ENCODE peak calls at places on chromosomes 13 and 19, in nine cellular contexts. One of them, this sample, is unnamed.
A peak's percentile ranks its signal among the peaks of the same experiment; 100 is the strongest.

GRCh38 chr19:46717716-46718143 is 816 bp upstream of the PRKD2 start:
- DNase-seq in GM03348: no peak
- DNase-seq in cardiac fibroblast: no peak
- DNase-seq in endothelial cell: no peak
- DNase-seq in ACHN: no peak
- DNase-seq in neural progenitor cell: no peak
- DNase-seq in left ventricle myocardium inferior: no peak
- DNase-seq in lung: no peak
- DNase-seq in PC-3: no peak
- DNase-seq in this sample: no peak

GRCh38 chr13:107211073-107211472 is 643.1 kb upstream of the ARGLU1 start:
- DNase-seq in GM03348: peak; percentile 79
- DNase-seq in cardiac fibroblast: peak; percentile 83
- DNase-seq in endothelial cell: peak; percentile 80
- DNase-seq in ACHN: peak; percentile 77
- DNase-seq in neural progenitor cell: peak; percentile 89
- DNase-seq in left ventricle myocardium inferior: peak; percentile 58
- DNase-seq in lung: peak; percentile 76
- DNase-seq in PC-3: peak; percentile 88
- DNase-seq in this sample: peak; percentile 87

GRCh38 chr19:7376151-7376852 is 27.6 kb downstream of the ARHGEF18 start:
- DNase-seq in GM03348: no peak
- DNase-seq in cardiac fibroblast: no peak
- DNase-seq in endothelial cell: no peak
- DNase-seq in ACHN: no peak
- DNase-seq in neural progenitor cell: peak; percentile 44
- DNase-seq in left ventricle myocardium inferior: no peak
- DNase-seq in lung: no peak
- DNase-seq in PC-3: peak; percentile 75
- DNase-seq in this sample: peak; percentile 59

GRCh38 chr13:42329239-42329638 is 57.3 kb downstream of the AKAP11 start:
- DNase-seq in GM03348: no peak
- DNase-seq in cardiac fibroblast: no peak
- DNase-seq in endothelial cell: no peak
- DNase-seq in ACHN: no peak
- DNase-seq in neural progenitor cell: no peak
- DNase-seq in left ventricle myocardium inferior: no peak
- DNase-seq in lung: no peak
- DNase-seq in PC-3: no peak
- DNase-seq in this sample: no peak

GRCh38 chr19:56076413-56076998 is 44.6 kb downstream of the ZNF787 start:
- DNase-seq in GM03348: peak; percentile 85
- DNase-seq in cardiac fibroblast: peak; percentile 72
- DNase-seq in endothelial cell: peak; percentile 75
- DNase-seq in ACHN: peak; percentile 36
- DNase-seq in neural progenitor cell: peak; percentile 62
- DNase-seq in left ventricle myocardium inferior: no peak
- DNase-seq in lung: peak; percentile 65
- DNase-seq in PC-3: peak; percentile 81
- DNase-seq in this sample: peak; percentile 57

GRCh38 chr19:5356918-5357317 is 16.3 kb upstream of the PTPRS start:
- DNase-seq in GM03348: no peak
- DNase-seq in cardiac fibroblast: no peak
- DNase-seq in endothelial cell: no peak
- DNase-seq in ACHN: no peak
- DNase-seq in neural progenitor cell: no peak
- DNase-seq in left ventricle myocardium inferior: no peak
- DNase-seq in lung: no peak
- DNase-seq in PC-3: no peak
- DNase-seq in this sample: no peak

GRCh38 chr19:28242317-28242927 is 970.5 kb downstream of the UQCRFS1 start:
- DNase-seq in GM03348: peak; percentile 66
- DNase-seq in cardiac fibroblast: peak; percentile 58
- DNase-seq in endothelial cell: peak; percentile 58
- DNase-seq in ACHN: peak; percentile 30
- DNase-seq in neural progenitor cell: peak; percentile 67
- DNase-seq in left ventricle myocardium inferior: no peak
- DNase-seq in lung: no peak
- DNase-seq in PC-3: no peak
- DNase-seq in this sample: peak; percentile 3

GRCh38 chr13:61417171-61417570 is 1.5 kb upstream of the PCDH20 start:
- DNase-seq in GM03348: no peak
- DNase-seq in cardiac fibroblast: no peak
- DNase-seq in endothelial cell: no peak
- DNase-seq in ACHN: no peak
- DNase-seq in neural progenitor cell: no peak
- DNase-seq in left ventricle myocardium inferior: no peak
- DNase-seq in lung: no peak
- DNase-seq in PC-3: no peak
- DNase-seq in this sample: no peak

GRCh38 chr19:56271096-56271495 is 1.5 kb upstream of the EDDM13 start:
- DNase-seq in GM03348: no peak
- DNase-seq in cardiac fibroblast: no peak
- DNase-seq in endothelial cell: no peak
- DNase-seq in ACHN: no peak
- DNase-seq in neural progenitor cell: no peak
- DNase-seq in left ventricle myocardium inferior: no peak
- DNase-seq in lung: no peak
- DNase-seq in PC-3: no peak
- DNase-seq in this sample: no peak

GRCh38 chr19:35715981-35716734 is 1.6 kb upstream of the KMT2B start:
- DNase-seq in GM03348: peak; percentile 81
- DNase-seq in cardiac fibroblast: no peak
- DNase-seq in endothelial cell: peak; percentile 60
- DNase-seq in ACHN: no peak
- DNase-seq in neural progenitor cell: peak; percentile 17
- DNase-seq in left ventricle myocardium inferior: peak; percentile 70
- DNase-seq in lung: peak; percentile 59
- DNase-seq in PC-3: peak; percentile 33
- DNase-seq in this sample: no peak

GRCh38 chr13:22696433-22696832 is 484.3 kb upstream of the SGCG start:
- DNase-seq in GM03348: no peak
- DNase-seq in cardiac fibroblast: no peak
- DNase-seq in endothelial cell: peak; percentile 4
- DNase-seq in ACHN: no peak
- DNase-seq in neural progenitor cell: no peak
- DNase-seq in left ventricle myocardium inferior: no peak
- DNase-seq in lung: no peak
- DNase-seq in PC-3: no peak
- DNase-seq in this sample: no peak

GRCh38 chr13:107277911-107278310 is 710.0 kb upstream of the ARGLU1 start:
- DNase-seq in GM03348: no peak
- DNase-seq in cardiac fibroblast: no peak
- DNase-seq in endothelial cell: no peak
- DNase-seq in ACHN: no peak
- DNase-seq in neural progenitor cell: no peak
- DNase-seq in left ventricle myocardium inferior: no peak
- DNase-seq in lung: no peak
- DNase-seq in PC-3: no peak
- DNase-seq in this sample: no peak

GRCh38 chr19:41308450-41309224 is 1.3 kb upstream of the CCDC97 start:
- DNase-seq in GM03348: peak; percentile 89
- DNase-seq in cardiac fibroblast: peak; percentile 94
- DNase-seq in endothelial cell: peak; percentile 95
- DNase-seq in ACHN: peak; percentile 85
- DNase-seq in neural progenitor cell: peak; percentile 87
- DNase-seq in left ventricle myocardium inferior: peak; percentile 93
- DNase-seq in lung: peak; percentile 94
- DNase-seq in PC-3: peak; percentile 94
- DNase-seq in this sample: peak; percentile 85

GRCh38 chr19:30305346-30306060 is 66.7 kb upstream of the ZNF536 start:
- DNase-seq in GM03348: no peak
- DNase-seq in cardiac fibroblast: no peak
- DNase-seq in endothelial cell: no peak
- DNase-seq in ACHN: no peak
- DNase-seq in neural progenitor cell: no peak
- DNase-seq in left ventricle myocardium inferior: no peak
- DNase-seq in lung: no peak
- DNase-seq in PC-3: no peak
- DNase-seq in this sample: no peak

GRCh38 chr19:5827891-5828660 is 11.4 kb downstream of the FUT6 start:
- DNase-seq in GM03348: peak; percentile 94
- DNase-seq in cardiac fibroblast: peak; percentile 87
- DNase-seq in endothelial cell: peak; percentile 98
- DNase-seq in ACHN: peak; percentile 91
- DNase-seq in neural progenitor cell: peak; percentile 97
- DNase-seq in left ventricle myocardium inferior: peak; percentile 79
- DNase-seq in lung: peak; percentile 90
- DNase-seq in PC-3: peak; percentile 88
- DNase-seq in this sample: peak; percentile 89

GRCh38 chr13:99307648-99308339 is 595 bp upstream of the GPR183 start:
- DNase-seq in GM03348: peak; percentile 66
- DNase-seq in cardiac fibroblast: peak; percentile 83
- DNase-seq in endothelial cell: no peak
- DNase-seq in ACHN: peak; percentile 61
- DNase-seq in neural progenitor cell: no peak
- DNase-seq in left ventricle myocardium inferior: no peak
- DNase-seq in lung: peak; percentile 74
- DNase-seq in PC-3: peak; percentile 53
- DNase-seq in this sample: peak; percentile 91

GRCh38 chr19:38849746-38850230 is at the start of gene HNRNPL:
- DNase-seq in GM03348: peak; percentile 98
- DNase-seq in cardiac fibroblast: no peak
- DNase-seq in endothelial cell: peak; percentile 99
- DNase-seq in ACHN: no peak
- DNase-seq in neural progenitor cell: no peak
- DNase-seq in left ventricle myocardium inferior: no peak
- DNase-seq in lung: peak; percentile 99
- DNase-seq in PC-3: no peak
- DNase-seq in this sample: no peak

GRCh38 chr13:49450105-49450819 is 6.2 kb downstream of the SETDB2 start:
- DNase-seq in GM03348: no peak
- DNase-seq in cardiac fibroblast: no peak
- DNase-seq in endothelial cell: no peak
- DNase-seq in ACHN: no peak
- DNase-seq in neural progenitor cell: no peak
- DNase-seq in left ventricle myocardium inferior: no peak
- DNase-seq in lung: no peak
- DNase-seq in PC-3: no peak
- DNase-seq in this sample: no peak

GRCh38 chr19:56765107-56765506 is 75.4 kb downstream of the PEG3 start:
- DNase-seq in GM03348: no peak
- DNase-seq in cardiac fibroblast: peak; percentile 8
- DNase-seq in endothelial cell: no peak
- DNase-seq in ACHN: no peak
- DNase-seq in neural progenitor cell: no peak
- DNase-seq in left ventricle myocardium inferior: peak; percentile 74
- DNase-seq in lung: peak; percentile 55
- DNase-seq in PC-3: no peak
- DNase-seq in this sample: peak; percentile 17

GRCh38 chr13:105518086-105518485 is 1017.4 kb downstream of the EFNB2 start:
- DNase-seq in GM03348: no peak
- DNase-seq in cardiac fibroblast: peak; percentile 65
- DNase-seq in endothelial cell: no peak
- DNase-seq in ACHN: no peak
- DNase-seq in neural progenitor cell: no peak
- DNase-seq in left ventricle myocardium inferior: no peak
- DNase-seq in lung: no peak
- DNase-seq in PC-3: no peak
- DNase-seq in this sample: peak; percentile 12

GRCh38 chr19:48571378-48572162 is 19.6 kb downstream of the SULT2B1 start:
- DNase-seq in GM03348: no peak
- DNase-seq in cardiac fibroblast: no peak
- DNase-seq in endothelial cell: no peak
- DNase-seq in ACHN: no peak
- DNase-seq in neural progenitor cell: no peak
- DNase-seq in left ventricle myocardium inferior: no peak
- DNase-seq in lung: peak; percentile 69
- DNase-seq in PC-3: no peak
- DNase-seq in this sample: no peak

GRCh38 chr19:7618771-7619510 is 10.4 kb downstream of the XAB2 start:
- DNase-seq in GM03348: no peak
- DNase-seq in cardiac fibroblast: no peak
- DNase-seq in endothelial cell: no peak
- DNase-seq in ACHN: no peak
- DNase-seq in neural progenitor cell: no peak
- DNase-seq in left ventricle myocardium inferior: no peak
- DNase-seq in lung: peak; percentile 92
- DNase-seq in PC-3: peak; percentile 77
- DNase-seq in this sample: peak; percentile 36

GRCh38 chr13:74674701-74675100 is 540.5 kb upstream of the KLF12 start:
- DNase-seq in GM03348: no peak
- DNase-seq in cardiac fibroblast: no peak
- DNase-seq in endothelial cell: no peak
- DNase-seq in ACHN: no peak
- DNase-seq in neural progenitor cell: no peak
- DNase-seq in left ventricle myocardium inferior: no peak
- DNase-seq in lung: no peak
- DNase-seq in PC-3: no peak
- DNase-seq in this sample: no peak

GRCh38 chr13:105603283-105603682 is 932.2 kb downstream of the EFNB2 start:
- DNase-seq in GM03348: no peak
- DNase-seq in cardiac fibroblast: no peak
- DNase-seq in endothelial cell: no peak
- DNase-seq in ACHN: no peak
- DNase-seq in neural progenitor cell: no peak
- DNase-seq in left ventricle myocardium inferior: no peak
- DNase-seq in lung: no peak
- DNase-seq in PC-3: no peak
- DNase-seq in this sample: no peak

GRCh38 chr13:87331178-87331577 is 340.0 kb upstream of the SLITRK5 start:
- DNase-seq in GM03348: no peak
- DNase-seq in cardiac fibroblast: no peak
- DNase-seq in endothelial cell: no peak
- DNase-seq in ACHN: no peak
- DNase-seq in neural progenitor cell: no peak
- DNase-seq in left ventricle myocardium inferior: no peak
- DNase-seq in lung: no peak
- DNase-seq in PC-3: no peak
- DNase-seq in this sample: peak; percentile 98

GRCh38 chr13:30934381-30934780 is 1.9 kb downstream of the TEX26 start:
- DNase-seq in GM03348: no peak
- DNase-seq in cardiac fibroblast: no peak
- DNase-seq in endothelial cell: no peak
- DNase-seq in ACHN: no peak
- DNase-seq in neural progenitor cell: peak; percentile 48
- DNase-seq in left ventricle myocardium inferior: no peak
- DNase-seq in lung: no peak
- DNase-seq in PC-3: no peak
- DNase-seq in this sample: no peak

GRCh38 chr13:72852207-72852606 is 70.3 kb downstream of the PIBF1 start:
- DNase-seq in GM03348: no peak
- DNase-seq in cardiac fibroblast: no peak
- DNase-seq in endothelial cell: no peak
- DNase-seq in ACHN: no peak
- DNase-seq in neural progenitor cell: no peak
- DNase-seq in left ventricle myocardium inferior: no peak
- DNase-seq in lung: no peak
- DNase-seq in PC-3: no peak
- DNase-seq in this sample: no peak

GRCh38 chr13:24502567-24503375 is 9.8 kb downstream of the PARP4 start:
- DNase-seq in GM03348: peak; percentile 67
- DNase-seq in cardiac fibroblast: peak; percentile 71
- DNase-seq in endothelial cell: no peak
- DNase-seq in ACHN: peak; percentile 72
- DNase-seq in neural progenitor cell: peak; percentile 62
- DNase-seq in left ventricle myocardium inferior: peak; percentile 30
- DNase-seq in lung: no peak
- DNase-seq in PC-3: peak; percentile 92
- DNase-seq in this sample: peak; percentile 87

GRCh38 chr19:41575998-41576397 is at the start of gene CEACAM21:
- DNase-seq in GM03348: no peak
- DNase-seq in cardiac fibroblast: no peak
- DNase-seq in endothelial cell: no peak
- DNase-seq in ACHN: no peak
- DNase-seq in neural progenitor cell: no peak
- DNase-seq in left ventricle myocardium inferior: peak; percentile 52
- DNase-seq in lung: peak; percentile 72
- DNase-seq in PC-3: no peak
- DNase-seq in this sample: no peak

GRCh38 chr19:36420961-36421748 is 2.7 kb upstream of the ZFP82 start:
- DNase-seq in GM03348: peak; percentile 29
- DNase-seq in cardiac fibroblast: peak; percentile 55
- DNase-seq in endothelial cell: peak; percentile 41
- DNase-seq in ACHN: no peak
- DNase-seq in neural progenitor cell: peak; percentile 15
- DNase-seq in left ventricle myocardium inferior: peak; percentile 23
- DNase-seq in lung: no peak
- DNase-seq in PC-3: no peak
- DNase-seq in this sample: peak; percentile 31

GRCh38 chr19:22052644-22053013 is 345 bp downstream of the ZNF257 start:
- DNase-seq in GM03348: peak; percentile 4
- DNase-seq in cardiac fibroblast: no peak
- DNase-seq in endothelial cell: no peak
- DNase-seq in ACHN: no peak
- DNase-seq in neural progenitor cell: no peak
- DNase-seq in left ventricle myocardium inferior: no peak
- DNase-seq in lung: no peak
- DNase-seq in PC-3: no peak
- DNase-seq in this sample: peak; percentile 2

This sample was measured in epithelial cell of esophagus.